ENCODE peak calls at places on chromosomes 11 and 22, in eight cellular contexts. C, O, B, F, V, I, H and M are unnamed samples.

GRCh38 chr11:134464196-134464595 is 52.2 kb upstream of the B3GAT1 start:
- DNase-seq in C (peak), O (no peak), B (no peak), F (no peak), V (no peak), I (no peak), H (no peak), M (no peak)

GRCh38 chr11:12175694-12176241 is 65.4 kb downstream of the MICAL2 start:
- DNase-seq in C (no peak), O (peak), B (peak), F (no peak), V (peak), I (no peak), H (no peak), M (no peak)

GRCh38 chr11:109421981-109422590 is at the start of gene C11orf87:
- DNase-seq in C (no peak), O (no peak), B (no peak), F (peak), V (no peak), I (peak), H (no peak), M (no peak)

GRCh38 chr22:39384750-39385480 is 14.7 kb upstream of the TAB1 start:
- DNase-seq in C (peak), O (peak), B (peak), F (peak), V (peak), I (no peak), H (no peak), M (no peak)

GRCh38 chr11:20011294-20011951 is 148.9 kb downstream of the DBX1 start:
- DNase-seq in C (no peak), O (no peak), B (peak), F (no peak), V (no peak), I (no peak), H (no peak), M (no peak)

GRCh38 chr11:11213117-11213516 is 139.9 kb downstream of the CSNK2A3 start:
- DNase-seq in C (no peak), O (no peak), B (no peak), F (no peak), V (no peak), I (no peak), H (no peak), M (no peak)

GRCh38 chr11:46015941-46016340 is 93.5 kb downstream of the LARGE2 start:
- DNase-seq in C (no peak), O (no peak), B (no peak), F (no peak), V (no peak), I (no peak), H (no peak), M (no peak)

GRCh38 chr11:106160494-106160893 is 83.0 kb downstream of the AASDHPPT start:
- DNase-seq in C (no peak), O (no peak), B (no peak), F (no peak), V (no peak), I (no peak), H (no peak), M (no peak)

GRCh38 chr11:118167253-118167652 is 9.2 kb downstream of the SCN2B start:
- DNase-seq in C (no peak), O (no peak), B (no peak), F (no peak), V (no peak), I (no peak), H (no peak), M (no peak)

GRCh38 chr11:110312670-110313069 is 16.3 kb upstream of the RDX start:
- DNase-seq in C (no peak), O (no peak), B (peak), F (no peak), V (no peak), I (no peak), H (no peak), M (no peak)

GRCh38 chr22:38401336-38402084 is 53.5 kb downstream of the KCNJ4 start:
- DNase-seq in C (no peak), O (no peak), B (no peak), F (no peak), V (no peak), I (no peak), H (no peak), M (peak)

DNA sequence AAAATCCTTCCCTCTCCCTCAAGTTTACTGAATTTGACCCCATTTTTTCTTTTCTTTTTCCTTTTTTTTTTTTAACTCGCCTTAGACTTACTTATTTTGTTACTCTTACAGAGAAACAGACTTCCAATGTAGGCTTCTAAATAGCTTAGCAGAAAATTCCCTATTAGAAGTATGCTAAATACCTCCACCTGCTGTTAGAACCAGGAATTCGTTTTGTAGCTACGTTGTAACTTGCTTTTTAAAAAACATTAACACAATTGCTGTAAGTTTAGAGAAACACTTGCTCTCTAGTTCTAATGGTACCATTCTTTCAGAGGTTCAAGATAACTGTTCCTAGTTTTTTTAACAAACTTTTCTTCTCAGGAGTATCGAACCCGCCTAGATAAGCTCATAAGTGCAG is 324.2 kb downstream of the DCDC1 start:
- DNase-seq in C (no peak), O (no peak), B (peak), F (no peak), V (peak), I (no peak), H (no peak), M (no peak)
- TF ChIP-seq CTCF in C (no peak), O (no peak), B (peak), F (no peak), V (no peak), I (peak), H (no peak), M (no peak)

GRCh38 chr11:115581871-115582639 is 77.8 kb upstream of the CADM1 start:
- DNase-seq in C (no peak), O (no peak), B (no peak), F (peak), V (peak), I (no peak), H (peak), M (no peak)
- TF ChIP-seq CTCF in C (no peak), O (no peak), B (no peak), F (peak), V (no peak), I (no peak), H (peak), M (no peak)

GRCh38 chr11:93772123-93772522 is 12.0 kb upstream of the MED17 start:
- DNase-seq in C (no peak), O (no peak), B (no peak), F (no peak), V (no peak), I (no peak), H (no peak), M (no peak)

GRCh38 chr11:93773601-93774200 is 10.4 kb upstream of the MED17 start:
- DNase-seq in C (no peak), O (no peak), B (no peak), F (no peak), V (no peak), I (no peak), H (no peak), M (no peak)

GRCh38 chr11:93770160-93770559 is 13.9 kb upstream of the MED17 start:
- DNase-seq in C (no peak), O (no peak), B (no peak), F (no peak), V (no peak), I (no peak), H (no peak), M (no peak)

GRCh38 chr11:93775289-93775688 is 8.8 kb upstream of the MED17 start:
- DNase-seq in C (no peak), O (peak), B (peak), F (peak), V (no peak), I (no peak), H (no peak), M (no peak)

GRCh38 chr11:93773045-93773477 is 11.0 kb upstream of the MED17 start:
- DNase-seq in C (no peak), O (no peak), B (no peak), F (no peak), V (no peak), I (no peak), H (no peak), M (no peak)
- TF ChIP-seq CTCF in C (no peak), O (no peak), B (no peak), F (no peak), V (no peak), I (no peak), H (no peak), M (no peak)

GRCh38 chr11:108135845-108136599 is 14.7 kb downstream of the ACAT1 start:
- DNase-seq in C (no peak), O (no peak), B (peak), F (no peak), V (peak), I (no peak), H (no peak), M (no peak)
- TF ChIP-seq CTCF in C (no peak), O (peak), B (peak), F (peak), V (no peak), I (no peak), H (no peak), M (no peak)

DNA sequence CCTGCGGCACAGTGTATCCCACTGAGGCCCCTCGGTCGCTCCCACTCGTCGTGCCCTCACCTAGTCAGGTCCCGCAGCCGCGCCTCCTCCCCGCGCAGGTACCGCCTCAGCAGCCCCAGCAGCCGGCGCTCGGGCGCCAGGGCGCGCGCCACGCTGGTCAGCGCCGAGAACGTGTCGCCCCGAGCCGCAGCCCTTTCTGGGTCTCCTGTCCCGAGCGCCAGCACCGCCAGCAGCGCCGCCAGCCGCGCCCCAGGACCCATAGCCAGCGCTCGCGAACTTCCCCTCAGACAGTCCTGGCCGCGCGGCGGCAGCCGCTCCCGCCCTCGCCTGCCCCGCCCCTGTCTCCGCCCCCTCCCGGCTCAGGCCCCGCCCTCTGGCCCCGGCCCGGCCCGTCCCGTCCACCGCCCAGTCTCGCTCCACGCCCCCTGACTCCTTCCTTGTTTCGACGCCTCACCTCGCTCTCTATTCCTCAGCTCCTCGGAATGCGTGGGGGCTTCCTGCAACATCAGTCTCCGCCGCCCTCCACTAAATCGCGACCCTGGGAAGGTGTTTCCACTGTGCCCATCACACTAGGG is at the start of gene P4HA3:
- DNase-seq in C (peak), O (peak), B (peak), F (peak), V (peak), I (peak), H (peak), M (peak)
- TF ChIP-seq CTCF in C (no peak), O (no peak), B (no peak), F (no peak), V (no peak), I (peak), H (no peak), M (no peak)

GRCh38 chr11:98069861-98070260 is 950.9 kb upstream of the CNTN5 start:
- DNase-seq in C (peak), O (no peak), B (no peak), F (no peak), V (no peak), I (no peak), H (no peak), M (no peak)
- TF ChIP-seq CTCF in C (no peak), O (no peak), B (no peak), F (no peak), V (no peak), I (no peak), H (no peak), M (no peak)

GRCh38 chr22:48488149-48488551 is 1339.5 kb downstream of the BRD1 start:
- DNase-seq in C (no peak), O (no peak), B (no peak), F (no peak), V (no peak), I (no peak), H (no peak), M (no peak)
- TF ChIP-seq CTCF in C (no peak), O (peak), B (no peak), F (no peak), V (no peak), I (no peak), H (no peak), M (no peak)